ENCODE peak calls at places on chromosomes 1 and 21, in nine cellular contexts. P is lower lobe of right lung, X is GM23248, T is stomach, G is breast epithelium, H is heart right ventricle, R is esophagus squamous epithelium, J is tibial nerve, L is tibial artery. M is an unnamed sample.

GRCh38 chr1:241972703-241973375 is 15.3 kb downstream of the BECN2 start:
- DNase-seq in R (no peak), J (no peak), X (peak; percentile 45), G (no peak), T (no peak), P (no peak), H (no peak), L (no peak), M (peak; percentile 59)

GRCh38 chr21:15367061-15367626 is 302.3 kb upstream of the NRIP1 start:
- DNase-seq in T (no peak), J (no peak), P (no peak), X (peak; percentile 7), L (no peak), R (no peak), H (no peak), G (no peak), M (no peak)

GRCh38 chr1:204723131-204723787 is 37.7 kb upstream of the LRRN2 start:
- DNase-seq in L (no peak), X (peak; percentile 20), T (no peak), J (no peak), H (no peak), P (no peak), R (no peak), G (no peak), M (no peak)

GRCh38 chr21:25462517-25462971 is 144.7 kb downstream of the MRPL39 start:
- DNase-seq in P (no peak), R (no peak), X (no peak), H (no peak), T (no peak), G (no peak), L (no peak), J (no peak), M (no peak)

GRCh38 chr1:44422161-44422560 is 17.1 kb downstream of the RNF220 start:
- DNase-seq in J (no peak), G (no peak), H (no peak), T (no peak), R (no peak), P (no peak), L (no peak), X (no peak), M (no peak)

GRCh38 chr1:226661271-226661670 is 77.8 kb downstream of the ITPKB start:
- DNase-seq in G (no peak), J (no peak), T (no peak), P (no peak), R (no peak), L (no peak), H (no peak), X (no peak), M (no peak)

GRCh38 chr21:36791695-36792451 is 93.0 kb downstream of the SIM2 start:
- DNase-seq in G (no peak), H (peak; percentile 27), L (no peak), X (no peak), R (no peak), T (no peak), P (no peak), J (no peak), M (no peak)

GRCh38 chr1:6329392-6329791 is 64.2 kb downstream of the ACOT7 start:
- DNase-seq in T (no peak), L (no peak), P (no peak), G (no peak), J (no peak), X (peak; percentile 43), R (no peak), H (no peak), M (no peak)

GRCh38 chr1:35261412-35262120 is 6.9 kb upstream of the ZMYM4 start:
- DNase-seq in G (peak; percentile 42), R (no peak), X (no peak), P (no peak), T (no peak), H (no peak), J (no peak), L (no peak), M (no peak)

GRCh38 chr1:206982216-206982615 is 12.0 kb upstream of the FCAMR start:
- DNase-seq in G (peak; percentile 54), X (peak; percentile 68), T (peak; percentile 77), L (no peak), J (peak; percentile 57), H (peak; percentile 24), R (no peak), P (peak; percentile 62), M (peak; percentile 69)

GRCh38 chr1:100924991-100925390 is 29.1 kb downstream of the SLC30A7 start:
- DNase-seq in T (no peak), H (no peak), X (no peak), R (no peak), P (no peak), L (no peak), J (no peak), G (no peak), M (no peak)

GRCh38 chr1:20964540-20965484 is 177.7 kb upstream of the HP1BP3 start:
- DNase-seq in T (no peak), P (no peak), X (no peak), J (peak; percentile 5), G (no peak), L (no peak), H (no peak), R (no peak), M (peak; percentile 34)

GRCh38 chr1:114259517-114260160 is 106.0 kb upstream of the SYT6 start:
- DNase-seq in X (no peak), G (no peak), T (no peak), P (no peak), R (no peak), J (no peak), L (no peak), H (no peak), M (no peak)

GRCh38 chr21:42632771-42633690 is 20.4 kb upstream of the PDE9A start:
- DNase-seq in X (no peak), R (no peak), H (no peak), T (no peak), G (no peak), P (peak; percentile 28), L (no peak), J (no peak), M (no peak)

GRCh38 chr1:10473145-10473765 is 926 bp upstream of the DFFA start:
- DNase-seq in L (no peak), P (no peak), T (no peak), J (no peak), R (no peak), G (no peak), H (no peak), X (no peak), M (no peak)

GRCh38 chr1:43302226-43302625 is 1.4 kb downstream of the TIE1 start:
- DNase-seq in H (no peak), L (no peak), R (no peak), X (no peak), T (no peak), P (no peak), G (no peak), J (no peak), M (no peak)

GRCh38 chr1:35253941-35254340 is 14.6 kb upstream of the ZMYM4 start:
- DNase-seq in T (no peak), R (no peak), L (no peak), J (no peak), G (no peak), P (no peak), H (no peak), X (no peak), M (no peak)

GRCh38 chr1:47534040-47534328 is 96.1 kb downstream of the FOXD2 start:
- DNase-seq in H (no peak), L (no peak), J (no peak), P (no peak), G (no peak), X (peak; percentile 3), R (no peak), T (no peak), M (no peak)
- H3K4me3 ChIP-seq in H (no peak overlapping the region), L (no peak overlapping the region), J (peak overlapping the region; percentile 43), P (no peak overlapping the region), G (no peak overlapping the region), X (no peak overlapping the region), R (no peak overlapping the region), T (no peak overlapping the region), M (no peak overlapping the region)

GRCh38 chr21:44258056-44258725 is 3.5 kb downstream of the DNMT3L start:
- DNase-seq in P (no peak), J (no peak), H (no peak), R (no peak), X (no peak), T (no peak), L (no peak), G (no peak), M (no peak)
- H3K27me3 ChIP-seq in P (peaks cover 5% of the 10 kb centered on the region), J (no peaks in the 10 kb centered on the region), H (peaks cover 5% of the 10 kb centered on the region), R (no peaks in the 10 kb centered on the region), X (peaks cover 7% of the 10 kb centered on the region), T (peaks cover 25% of the 10 kb centered on the region), L (peaks cover 30% of the 10 kb centered on the region), G (no peaks in the 10 kb centered on the region), M (no peaks in the 10 kb centered on the region)

GRCh38 chr1:180734366-180734765 is 102.5 kb downstream of the XPR1 start:
- DNase-seq in J (no peak), G (no peak), X (no peak), T (no peak), H (no peak), L (no peak), P (no peak), R (no peak), M (no peak)
- H3K9me3 ChIP-seq in J (no peaks in the 10 kb centered on the region), G (peaks cover 19% of the 10 kb centered on the region), X (no peaks in the 10 kb centered on the region), T (peaks cover 31% of the 10 kb centered on the region), H (peaks cover 63% of the 10 kb centered on the region), L (peaks cover 9% of the 10 kb centered on the region), P (peaks cover 34% of the 10 kb centered on the region), R (peaks cover 28% of the 10 kb centered on the region), M (peaks cover 19% of the 10 kb centered on the region)

GRCh38 chr1:216183427-216183826 is 239.8 kb downstream of the USH2A start:
- DNase-seq in G (no peak), X (peak; percentile 9), L (no peak), R (no peak), T (no peak), H (no peak), P (no peak), J (no peak), M (no peak)
- H3K4me3 ChIP-seq in G (no peak overlapping the region), X (no peak overlapping the region), L (no peak overlapping the region), R (no peak overlapping the region), T (no peak overlapping the region), H (no peak overlapping the region), P (no peak overlapping the region), J (no peak overlapping the region), M (no peak overlapping the region)

GRCh38 chr1:202688401-202688800 is 21.9 kb downstream of the SYT2 start:
- DNase-seq in P (no peak), T (no peak), H (no peak), X (peak; percentile 35), L (no peak), G (no peak), R (no peak), J (no peak), M (no peak)

GRCh38 chr1:202691846-202692245 is 18.4 kb downstream of the SYT2 start:
- DNase-seq in R (no peak), T (no peak), H (no peak), J (no peak), G (no peak), X (no peak), P (no peak), L (no peak), M (no peak)

GRCh38 chr1:202687819-202688218 is 22.4 kb downstream of the SYT2 start:
- DNase-seq in J (no peak), H (no peak), L (no peak), X (no peak), P (no peak), G (no peak), T (no peak), R (no peak), M (no peak)

GRCh38 chr1:202689493-202690342 is 20.5 kb downstream of the SYT2 start:
- DNase-seq in X (no peak), R (no peak), L (no peak), H (no peak), T (no peak), P (no peak), G (no peak), J (no peak), M (no peak)

GRCh38 chr1:202689082-202689481 is 21.2 kb downstream of the SYT2 start:
- DNase-seq in T (no peak), X (no peak), J (no peak), P (no peak), G (no peak), R (no peak), L (no peak), H (no peak), M (no peak)
- H3K27me3 ChIP-seq in T (peaks cover 78% of the 10 kb centered on the region), X (peaks cover 41% of the 10 kb centered on the region), J (no peaks in the 10 kb centered on the region), P (peaks cover 25% of the 10 kb centered on the region), G (peaks cover 7% of the 10 kb centered on the region), R (no peaks in the 10 kb centered on the region), L (peaks cover 34% of the 10 kb centered on the region), H (peaks cover 55% of the 10 kb centered on the region), M (no peaks in the 10 kb centered on the region)